ENCODE peak calls at places on chromosomes 2 and 18, in seven cellular contexts. B, X, P, O, M, U and I are unnamed samples. For H3K4me1, the result is how much of the 10 kb centered on the place peaks cover.

GRCh38 chr2:231387904-231388724 is 7.4 kb upstream of the B3GNT7 start:
- DNase-seq in X (no peak), P (no peak), B (peak), M (peak), U (peak), O (no peak), I (peak)

GRCh38 chr2:151630372-151630771 is 103.9 kb downstream of the NEB start:
- DNase-seq in O (no peak), B (no peak), P (no peak), M (no peak), X (no peak), U (no peak), I (no peak)

GRCh38 chr18:9708057-9708881 is at the start of gene RAB31:
- DNase-seq in M (peak), U (peak), O (peak), X (no peak), P (peak), B (peak), I (peak)

GRCh38 chr18:54740146-54740844 is 88.0 kb upstream of the RAB27B start:
- DNase-seq in O (no peak), B (no peak), X (peak), M (peak), U (no peak), P (no peak), I (no peak)

GRCh38 chr2:155404433-155405002 is 706.0 kb downstream of the KCNJ3 start:
- DNase-seq in P (no peak), M (peak), X (no peak), B (no peak), U (no peak), O (no peak), I (no peak)

GRCh38 chr2:97911210-97911921 is 84.4 kb downstream of the TMEM131 start:
- DNase-seq in P (no peak), U (no peak), O (no peak), B (no peak), X (no peak), M (no peak), I (no peak)

GRCh38 chr2:19643117-19643518 is 258.7 kb downstream of the TTC32 start:
- DNase-seq in P (no peak), X (peak), B (no peak), O (no peak), U (no peak), M (no peak), I (no peak)

GRCh38 chr2:127096718-127097470 is 10.1 kb downstream of the BIN1 start:
- DNase-seq in X (no peak), U (peak), P (no peak), M (no peak), O (peak), B (peak), I (no peak)

GRCh38 chr2:121825003-121825950 is 69.8 kb downstream of the TSN start:
- DNase-seq in P (no peak), M (no peak), B (no peak), X (no peak), O (no peak), U (no peak), I (no peak)

GRCh38 chr18:28078298-28078697 is 98.6 kb downstream of the CDH2 start:
- DNase-seq in M (no peak), B (no peak), O (no peak), P (no peak), U (no peak), X (no peak), I (no peak)

GRCh38 chr18:22585821-22586220 is 168.1 kb upstream of the CTAGE1 start:
- DNase-seq in P (no peak), X (no peak), O (no peak), U (no peak), M (no peak), B (no peak), I (no peak)

GRCh38 chr2:30235859-30236535 is 4.7 kb downstream of the LBH start:
- DNase-seq in P (no peak), U (no peak), B (no peak), O (peak), M (no peak), X (no peak), I (no peak)

DNA sequence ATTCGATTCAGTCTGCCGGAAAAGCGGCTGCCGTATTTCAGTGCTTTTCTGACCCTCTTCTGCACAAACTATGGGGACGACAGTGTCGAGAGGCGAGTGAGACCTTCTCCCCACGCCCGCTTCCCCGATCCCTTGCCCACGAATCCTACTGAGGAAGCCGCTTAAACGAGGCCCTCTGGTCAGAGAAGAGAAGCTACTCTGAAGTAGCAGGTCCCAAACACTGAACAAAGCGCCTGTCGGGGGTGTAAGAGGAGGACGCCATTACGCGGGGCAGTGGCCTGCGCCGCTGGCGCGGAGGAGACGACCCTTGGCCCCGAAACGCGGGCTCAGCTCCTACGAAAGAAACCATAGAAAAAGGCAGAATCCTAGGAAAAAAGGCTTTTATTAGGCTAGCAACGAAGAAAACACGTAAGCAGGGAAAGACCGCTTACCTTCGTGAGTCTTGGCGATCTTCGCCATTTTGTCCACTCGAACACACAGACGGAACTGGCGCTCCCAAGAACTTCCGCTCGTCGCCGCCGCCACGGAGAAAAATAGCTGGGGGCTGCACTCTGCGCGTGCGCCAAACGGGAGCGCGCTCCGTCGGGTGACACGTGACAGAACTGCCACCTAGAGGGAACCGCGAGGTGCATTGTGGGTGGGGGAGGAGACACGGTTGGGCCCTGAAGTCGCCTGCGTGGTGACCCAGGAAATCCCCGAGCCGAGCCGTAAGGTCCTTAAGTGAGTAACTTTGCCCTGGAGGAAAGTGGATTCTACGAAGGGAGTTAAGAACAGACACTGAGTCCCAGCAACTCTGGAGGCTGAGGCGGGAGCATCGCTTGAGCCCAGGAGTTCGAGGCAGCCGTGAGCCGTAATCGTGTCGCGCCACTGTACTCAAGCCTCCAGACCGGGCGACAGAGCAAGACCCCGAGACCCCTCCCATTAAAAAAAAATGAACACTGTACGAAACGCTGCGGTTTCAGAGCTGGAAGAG is at the start of gene SF3B1:
- DNase-seq in P (peak), U (peak), B (peak), O (peak), X (peak), M (peak), I (peak)
- H3K27ac ChIP-seq in P (peak), U (peak), B (peak), O (peak), X (peak), M (peak), I (peak)

DNA sequence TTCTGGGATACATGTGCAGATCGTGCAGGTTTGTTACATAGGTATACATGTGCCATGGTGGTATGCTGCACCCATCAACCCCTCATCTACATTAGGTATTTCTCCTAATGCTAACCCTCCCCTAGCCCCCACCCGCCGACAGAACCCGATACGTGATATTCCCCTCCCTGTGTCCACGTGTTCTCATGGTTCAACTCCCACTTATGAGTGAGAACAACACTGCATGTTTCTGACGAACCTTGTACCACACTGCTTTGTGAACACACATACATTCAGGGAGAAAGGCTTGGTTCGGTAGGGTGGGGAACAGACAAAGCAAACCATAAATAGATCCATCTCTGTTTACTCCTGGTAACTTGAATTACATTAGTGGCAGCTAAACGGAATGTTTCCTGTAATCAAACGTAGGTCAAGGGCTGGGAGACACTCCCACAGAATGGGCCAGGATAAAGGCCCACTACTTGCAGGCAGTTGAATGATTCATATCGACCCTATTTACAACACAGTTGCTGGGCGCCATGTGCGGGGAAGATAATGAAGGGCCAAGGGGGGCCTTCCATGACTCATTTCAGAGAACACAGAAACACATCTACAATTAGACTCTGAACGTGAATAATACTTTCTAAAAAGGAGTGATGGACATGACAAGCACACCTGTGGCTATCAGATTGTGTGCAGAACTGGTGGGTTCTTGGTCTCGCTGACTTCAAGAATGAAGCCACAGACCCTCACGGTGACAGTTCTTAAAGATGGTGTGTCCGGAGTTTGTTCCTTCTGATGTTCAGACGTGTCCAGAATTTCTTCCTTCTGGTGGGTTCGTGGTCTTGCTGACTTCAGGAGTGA is 56.8 kb upstream of the KIDINS220 start:
- DNase-seq in X (no peak), B (no peak), U (no peak), O (no peak), M (no peak), P (no peak), I (no peak)
- H3K4me1 ChIP-seq in X (under half), B (under half), U (under half), O (under half), M (under half), P (under half), I (under half)

GRCh38 chr2:147451131-147451530 is 393.7 kb upstream of the ACVR2A start:
- DNase-seq in M (no peak), X (no peak), P (no peak), U (no peak), B (no peak), O (no peak), I (no peak)

GRCh38 chr2:147449323-147450080 is 395.3 kb upstream of the ACVR2A start:
- DNase-seq in U (no peak), B (no peak), M (no peak), O (no peak), X (no peak), P (no peak), I (no peak)

GRCh38 chr2:147450661-147451060 is 394.2 kb upstream of the ACVR2A start:
- DNase-seq in B (no peak), X (no peak), U (no peak), P (no peak), O (no peak), M (no peak), I (no peak)

GRCh38 chr2:147456729-147457128 is 388.1 kb upstream of the ACVR2A start:
- DNase-seq in M (no peak), P (no peak), O (no peak), X (no peak), U (no peak), B (no peak), I (no peak)

GRCh38 chr2:147451902-147452515 is 392.8 kb upstream of the ACVR2A start:
- DNase-seq in U (no peak), B (no peak), P (no peak), X (no peak), O (no peak), M (no peak), I (no peak)
- TF ChIP-seq CTCF in U (no peak), B (no peak), P (no peak), X (no peak), O (no peak), M (no peak), I (no peak)

GRCh38 chr2:109254174-109254904 is 125.3 kb downstream of the SH3RF3 start:
- DNase-seq in U (no peak), M (no peak), O (peak), B (no peak), P (no peak), X (no peak), I (no peak)
- H3K27ac ChIP-seq in U (no peak), M (no peak), O (no peak), B (no peak), P (no peak), X (no peak), I (peak)

DNA sequence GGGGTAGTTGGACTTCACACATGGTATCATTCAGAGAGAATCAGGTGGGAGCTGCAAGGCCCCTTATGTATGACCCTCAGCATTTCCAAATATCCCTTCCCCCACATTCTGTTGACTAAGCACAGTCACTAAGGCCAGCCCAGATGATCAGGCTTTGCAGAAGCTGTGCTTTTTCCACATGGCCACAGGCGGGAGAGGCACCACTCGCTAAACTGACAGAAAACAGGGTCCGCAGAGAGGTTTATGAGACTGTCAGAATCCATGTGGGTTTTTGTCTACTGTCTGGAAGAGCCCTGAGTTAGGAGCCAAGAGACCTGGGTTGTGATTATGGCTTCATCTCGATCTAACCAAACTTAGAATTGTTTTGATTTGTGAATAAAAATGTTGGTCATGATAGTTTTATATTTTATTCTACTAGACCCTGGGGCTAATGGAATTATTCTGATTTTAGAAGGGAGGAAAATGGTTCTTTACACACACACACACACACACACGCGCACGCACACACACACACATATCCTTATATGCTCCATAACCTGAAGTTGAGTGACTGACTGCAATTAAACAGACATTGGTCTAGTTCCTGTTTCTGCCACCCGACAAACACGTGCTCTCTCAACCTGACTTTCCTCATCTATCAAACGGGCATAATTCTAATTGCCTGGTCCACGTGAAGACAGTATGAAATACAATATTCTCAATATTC is 50.6 kb downstream of the SETBP1 start:
- DNase-seq in U (no peak), P (no peak), X (peak), O (no peak), B (no peak), M (no peak), I (no peak)
- H3K4me1 ChIP-seq in U (under half), P (half or more), X (half or more), O (under half), B (under half), M (under half), I (under half)

DNA sequence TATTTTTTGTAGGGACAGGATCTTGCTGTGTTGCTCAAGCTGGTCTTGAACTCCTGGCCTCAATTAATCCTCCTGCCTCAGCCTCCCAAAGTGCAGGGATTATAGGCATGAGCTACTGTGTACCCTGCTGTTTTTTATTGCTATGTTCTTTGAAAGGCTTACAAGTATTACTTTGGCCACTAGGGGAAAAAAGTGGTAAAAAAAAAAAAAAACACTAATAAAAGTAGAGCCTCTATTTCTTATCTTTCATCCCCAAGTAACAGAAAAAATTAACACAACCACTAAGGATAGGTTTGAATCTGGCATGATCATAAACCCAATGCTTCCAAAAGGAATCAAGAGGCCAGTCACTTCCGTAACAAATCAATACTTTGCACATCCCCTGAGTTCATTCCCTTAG is 11.6 kb downstream of the NOL10 start:
- DNase-seq in P (no peak), B (no peak), M (no peak), U (no peak), O (no peak), X (no peak), I (no peak)
- TF ChIP-seq CTCF in P (peak), B (no peak), M (peak), U (no peak), O (peak), X (peak), I (no peak)

GRCh38 chr2:72141032-72141645 is 6.5 kb downstream of the CYP26B1 start:
- DNase-seq in B (no peak), M (no peak), P (no peak), O (peak), X (no peak), U (peak), I (peak)

GRCh38 chr2:72143441-72144356 is 4.0 kb downstream of the CYP26B1 start:
- DNase-seq in X (no peak), O (peak), B (no peak), U (no peak), M (peak), P (no peak), I (peak)

GRCh38 chr2:72142743-72143440 is 4.8 kb downstream of the CYP26B1 start:
- DNase-seq in B (no peak), U (peak), P (peak), M (peak), X (no peak), O (peak), I (peak)

GRCh38 chr2:72140621-72140960 is 7.1 kb downstream of the CYP26B1 start:
- DNase-seq in P (no peak), B (no peak), X (no peak), O (peak), M (no peak), U (no peak), I (no peak)

DNA sequence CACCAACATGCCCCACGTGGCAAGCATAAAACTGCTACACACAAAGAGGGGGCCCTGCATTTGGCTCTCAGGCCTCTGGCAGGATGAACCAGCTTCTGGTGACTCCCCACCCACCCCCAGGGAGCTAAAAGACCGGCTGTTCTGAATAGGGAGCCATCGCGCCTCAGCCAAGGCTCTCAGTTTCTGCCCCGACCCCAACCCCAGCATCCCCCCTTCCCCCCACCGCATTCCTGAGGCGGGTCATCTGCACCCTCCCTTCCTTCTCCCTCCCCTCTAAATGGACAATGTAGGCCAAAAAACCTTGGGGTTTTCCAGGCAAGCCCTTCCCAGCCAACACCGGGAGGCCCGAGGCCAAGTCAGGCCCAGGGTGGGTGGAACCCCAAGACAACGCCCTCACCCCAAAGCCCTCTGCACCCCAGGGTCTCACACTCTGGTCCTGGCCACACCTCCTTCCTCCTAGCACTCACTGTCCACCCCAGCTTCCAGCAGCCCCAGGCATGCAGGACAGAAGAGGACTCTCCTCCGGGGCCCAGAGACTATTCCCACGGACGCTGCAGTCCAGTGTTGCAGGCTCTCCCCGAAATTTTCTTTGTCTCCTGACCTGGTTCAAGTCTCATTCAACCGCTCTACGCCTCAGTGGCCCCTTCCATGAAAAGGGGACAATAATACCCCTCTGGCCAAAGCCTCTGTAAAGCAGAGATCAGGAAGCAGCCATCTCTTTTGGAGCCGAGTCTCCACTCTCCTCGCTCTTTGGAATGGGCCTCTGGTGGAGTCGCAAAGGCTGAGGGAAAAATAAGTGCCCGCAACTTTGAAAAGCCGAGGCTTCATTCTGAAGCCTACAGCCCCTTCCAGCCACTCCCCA is 5.5 kb downstream of the CYP26B1 start:
- DNase-seq in B (no peak), U (peak), P (no peak), X (no peak), O (peak), M (no peak), I (peak)
- H3K27ac ChIP-seq in B (no peak), U (no peak), P (peak), X (no peak), O (no peak), M (no peak), I (peak)

DNA sequence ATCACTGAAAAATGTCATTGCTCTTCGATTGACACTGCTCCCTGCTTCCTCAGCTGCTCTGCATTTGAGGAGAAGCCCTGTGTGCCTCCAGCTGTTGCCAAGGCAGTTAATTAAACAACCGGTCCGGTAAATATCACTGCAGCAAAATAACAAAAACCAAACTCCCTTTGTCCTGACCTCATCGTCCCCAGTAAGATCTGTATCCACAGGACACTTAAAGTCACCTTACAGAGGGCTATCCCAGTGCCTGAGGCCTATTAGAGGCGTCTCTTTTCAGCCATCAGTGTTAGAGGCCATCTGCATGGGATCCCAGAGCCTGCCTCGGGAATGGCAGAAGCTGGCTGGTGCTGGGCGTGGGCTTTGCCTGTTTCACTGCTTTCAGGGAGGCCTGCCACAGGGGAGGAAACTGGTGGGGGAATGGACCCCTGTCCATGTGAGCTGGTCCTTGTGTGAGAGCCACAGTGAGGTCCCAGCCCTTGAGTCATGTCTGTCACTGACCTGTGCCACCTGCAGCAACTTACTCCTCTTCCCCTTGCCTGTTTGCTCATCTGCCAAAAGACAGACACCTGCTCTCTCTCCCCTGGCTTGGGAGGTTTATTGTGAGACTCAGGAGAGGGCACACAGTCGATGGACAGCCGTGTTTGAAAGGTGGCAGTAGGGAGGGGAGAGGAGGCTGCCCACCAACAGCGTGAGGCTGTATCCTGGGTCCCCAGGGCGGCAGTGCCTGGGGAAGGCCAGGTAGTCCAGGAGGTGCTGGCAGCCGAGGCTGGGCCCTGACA is 117.7 kb upstream of the MCFD2 start:
- DNase-seq in O (no peak), M (peak), P (no peak), X (peak), B (no peak), U (peak), I (no peak)
- H3K4me1 ChIP-seq in O (under half), M (under half), P (half or more), X (half or more), B (half or more), U (under half), I (half or more)